ENCODE peak calls at places on chromosomes 6 and 20, in five cellular contexts. B is endothelial cell of umbilical vein, I is K562, A is hepatocyte, U is mammary epithelial cell. J is an unnamed sample.

GRCh38 chr6:134937426-134937825 is 12.5 kb downstream of the ALDH8A1 start:
- DNase-seq in B (no peak), I (no peak), A (no peak), U (no peak), J (no peak)

GRCh38 chr6:42025066-42025789 is 25.1 kb upstream of the TAF8 start:
- DNase-seq in B (no peak), I (peak; percentile 39), A (no peak), U (no peak), J (no peak)

GRCh38 chr6:143270026-143270425 is 180.5 kb downstream of the ADAT2 start:
- DNase-seq in B (no peak), I (no peak), A (no peak), U (no peak), J (peak; percentile 55)

GRCh38 chr6:57267586-57268293 is 45.6 kb upstream of the RAB23 start:
- DNase-seq in B (peak; percentile 86), I (peak; percentile 48), A (peak; percentile 84), U (peak; percentile 94), J (peak; percentile 99)

GRCh38 chr6:28565823-28566526 is 40.3 kb downstream of the GPX5 start:
- DNase-seq in B (no peak), I (peak; percentile 85), A (peak; percentile 26), U (no peak), J (no peak)

GRCh38 chr6:169224185-169224695 is 29.4 kb downstream of the THBS2 start:
- DNase-seq in B (no peak), I (peak; percentile 69), A (no peak), U (peak; percentile 89), J (peak; percentile 74)

GRCh38 chr6:37699138-37699766 is 1.6 kb upstream of the MDGA1 start:
- DNase-seq in B (no peak), I (no peak), A (no peak), U (no peak), J (no peak)

GRCh38 chr6:7108964-7109836 is 1.4 kb downstream of the RREB1 start:
- DNase-seq in B (peak; percentile 51), I (peak; percentile 69), A (peak; percentile 84), U (peak; percentile 58), J (peak; percentile 85)

GRCh38 chr6:13655700-13656099 is 40.6 kb downstream of the NOL7 start:
- DNase-seq in B (no peak), I (no peak), A (no peak), U (no peak), J (no peak)

GRCh38 chr6:154515808-154516207 is 5.3 kb upstream of the CNKSR3 start:
- DNase-seq in B (peak; percentile 85), I (no peak), A (no peak), U (no peak), J (no peak)

GRCh38 chr6:150251566-150252186 is 108.8 kb downstream of the PPP1R14C start:
- DNase-seq in B (no peak), I (no peak), A (no peak), U (no peak), J (no peak)

GRCh38 chr6:129859524-129859923 is 1.6 kb downstream of the TMEM244 start:
- DNase-seq in B (no peak), I (no peak), A (no peak), U (no peak), J (peak; percentile 76)

GRCh38 chr6:147869869-147870268 is 361.4 kb downstream of the SAMD5 start:
- DNase-seq in B (no peak), I (no peak), A (no peak), U (no peak), J (no peak)

GRCh38 chr6:71403422-71404134 is 115.0 kb downstream of the OGFRL1 start:
- DNase-seq in B (peak; percentile 55), I (no peak), A (no peak), U (no peak), J (no peak)

GRCh38 chr6:8556370-8557018 is 121.1 kb upstream of the SLC35B3 start:
- DNase-seq in B (no peak), I (no peak), A (peak; percentile 48), U (peak; percentile 86), J (peak; percentile 49)

GRCh38 chr6:36980876-36981619 is 4.9 kb downstream of the MTCH1 start:
- DNase-seq in B (no peak), I (no peak), A (no peak), U (no peak), J (no peak)

GRCh38 chr6:41637179-41638001 is 878 bp upstream of the MDFI start:
- DNase-seq in B (peak; percentile 36), I (no peak), A (peak; percentile 41), U (peak; percentile 46), J (no peak)

GRCh38 chr6:63509652-63510352 is 62.5 kb upstream of the LOC128125822 start:
- DNase-seq in B (no peak), I (no peak), A (peak; percentile 81), U (peak; percentile 47), J (peak; percentile 62)

GRCh38 chr6:71290611-71291010 is 2.0 kb downstream of the OGFRL1 start:
- DNase-seq in B (no peak), I (no peak), A (no peak), U (no peak), J (no peak)

GRCh38 chr6:33249732-33250625 is 21.7 kb downstream of the VPS52 start:
- DNase-seq in B (peak; percentile 52), I (no peak), A (no peak), U (peak; percentile 88), J (peak; percentile 72)

GRCh38 chr6:12577124-12577845 is 139.3 kb upstream of the PHACTR1 start:
- DNase-seq in B (no peak), I (no peak), A (peak; percentile 46), U (no peak), J (peak; percentile 9)

GRCh38 chr6:106037060-106037459 is 49.1 kb upstream of the PRDM1 start:
- DNase-seq in B (no peak), I (no peak), A (no peak), U (peak; percentile 64), J (peak; percentile 75)

GRCh38 chr6:38262041-38262440 is 377.7 kb downstream of the BTBD9 start:
- DNase-seq in B (peak; percentile 90), I (no peak), A (peak; percentile 67), U (peak; percentile 67), J (peak; percentile 96)

GRCh38 chr20:44914924-44915323 is 5.1 kb downstream of the PABPC1L start:
- DNase-seq in B (no peak), I (no peak), A (no peak), U (no peak), J (no peak)

GRCh38 chr6:168440520-168441433 is at the start of gene SMOC2:
- DNase-seq in B (no peak), I (no peak), A (peak; percentile 47), U (no peak), J (no peak)

GRCh38 chr6:46994933-46995332 is 47.2 kb downstream of the ADGRF1 start:
- DNase-seq in B (peak; percentile 24), I (no peak), A (no peak), U (no peak), J (no peak)

GRCh38 chr20:56826971-56827645 is 198.0 kb downstream of the TFAP2C start:
- DNase-seq in B (no peak), I (no peak), A (peak; percentile 52), U (peak; percentile 95), J (no peak)

GRCh38 chr6:87639373-87639772 is 49.4 kb downstream of the ORC3 start:
- DNase-seq in B (no peak), I (no peak), A (no peak), U (no peak), J (no peak)

GRCh38 chr20:48601798-48602197 is 226.0 kb downstream of the PREX1 start:
- DNase-seq in B (no peak), I (no peak), A (no peak), U (no peak), J (no peak)

GRCh38 chr6:53333439-53334408 is 15.0 kb downstream of the ELOVL5 start:
- DNase-seq in B (no peak), I (no peak), A (no peak), U (no peak), J (no peak)

GRCh38 chr6:34901930-34902329 is 12.9 kb downstream of the ANKS1A start:
- DNase-seq in B (no peak), I (no peak), A (no peak), U (no peak), J (peak; percentile 74)
- H3K4me1 ChIP-seq in B (no peaks in the 10 kb centered on the region), I (no peaks in the 10 kb centered on the region), A (peaks cover 3% of the 10 kb centered on the region), U (no peaks in the 10 kb centered on the region), J (no peaks in the 10 kb centered on the region)

DNA sequence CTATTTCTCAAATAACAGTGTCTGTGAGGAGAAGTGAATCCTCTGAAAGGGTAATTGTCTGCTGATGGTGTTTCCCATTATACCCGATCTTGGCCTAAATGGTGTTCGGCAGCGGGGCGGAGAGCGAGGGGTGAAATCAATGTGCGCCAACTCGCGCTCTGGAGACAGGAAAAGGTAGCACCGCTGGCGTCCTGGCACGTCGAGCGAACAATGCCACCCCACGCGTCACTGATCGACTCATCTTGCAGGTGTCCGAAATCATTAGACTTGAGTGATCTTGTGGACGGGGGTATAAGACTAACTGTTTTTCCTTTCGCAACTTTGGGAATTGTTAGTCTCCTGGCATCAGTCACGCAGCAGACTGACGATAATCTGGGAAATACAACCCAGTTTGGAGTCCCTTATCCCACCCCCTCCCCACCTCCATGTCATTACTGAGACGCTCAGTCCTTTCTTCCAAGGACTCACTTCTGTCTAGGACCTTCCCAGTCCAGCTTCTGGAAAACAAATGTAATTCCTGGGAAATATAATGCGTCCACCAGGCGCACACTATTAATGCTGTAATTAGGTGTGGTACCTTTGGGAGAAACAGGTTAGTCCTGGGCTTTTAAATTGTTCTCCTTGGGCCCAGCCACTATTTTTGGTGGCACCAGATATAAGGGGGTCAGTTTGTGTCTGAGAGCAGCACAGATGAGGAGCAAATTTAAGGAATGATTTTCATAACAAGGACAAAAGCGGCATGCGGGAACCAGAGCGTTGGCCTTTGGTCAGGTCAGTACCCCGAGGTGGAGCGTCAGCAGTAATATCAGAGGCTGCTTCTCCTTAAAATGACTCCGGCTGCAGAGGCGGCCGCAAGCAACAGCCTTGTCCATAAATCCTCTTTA is 2.3 kb downstream of the LINC00237 start:
- DNase-seq in B (no peak), I (no peak), A (no peak), U (no peak), J (no peak)
- TF ChIP-seq EZH2 in B (no peak), I (no peak), A (peak; percentile 59), U (peak; percentile 86), J (peak; percentile 82)

GRCh38 chr6:112013051-112013450 is 40.9 kb upstream of the CCN6 start:
- DNase-seq in B (no peak), I (no peak), A (no peak), U (no peak), J (peak; percentile 44)

GRCh38 chr6:112016335-112016734 is 37.6 kb upstream of the CCN6 start:
- DNase-seq in B (peak; percentile 45), I (no peak), A (no peak), U (peak; percentile 96), J (peak; percentile 31)

GRCh38 chr6:112015725-112016124 is 38.2 kb upstream of the CCN6 start:
- DNase-seq in B (no peak), I (no peak), A (no peak), U (peak; percentile 55), J (no peak)

GRCh38 chr6:112017169-112017568 is 36.7 kb upstream of the CCN6 start:
- DNase-seq in B (no peak), I (no peak), A (no peak), U (peak; percentile 9), J (no peak)

DNA sequence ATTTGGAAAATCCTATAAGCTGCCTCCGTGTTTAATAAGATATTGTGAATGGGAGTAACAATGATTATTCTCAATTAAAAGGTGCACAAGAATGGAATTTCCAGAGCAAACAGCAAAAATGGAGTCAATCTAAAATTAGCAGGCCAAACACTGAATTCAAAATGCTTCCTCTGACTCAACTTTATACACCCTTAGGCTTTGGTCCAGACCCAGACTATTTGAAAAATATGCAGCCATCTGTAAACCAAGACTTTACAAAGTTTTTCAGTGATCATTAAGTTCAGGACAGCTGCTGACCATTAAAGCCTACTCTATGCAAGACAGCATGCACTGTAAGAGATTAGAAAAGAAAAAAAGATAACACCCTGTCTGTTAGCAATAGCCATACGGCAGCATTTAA is 39.4 kb upstream of the CCN6 start:
- DNase-seq in B (peak; percentile 43), I (no peak), A (no peak), U (peak; percentile 39), J (peak; percentile 77)
- H3K4me1 ChIP-seq in B (peaks cover 16% of the 10 kb centered on the region), I (no peaks in the 10 kb centered on the region), A (peaks cover 12% of the 10 kb centered on the region), U (peaks cover 28% of the 10 kb centered on the region), J (peaks cover 4% of the 10 kb centered on the region)

GRCh38 chr6:73309784-73310502 is 44.1 kb downstream of the DPPA5 start:
- DNase-seq in B (peak; percentile 68), I (peak; percentile 85), A (peak; percentile 77), U (peak; percentile 63), J (peak; percentile 71)
- TF ChIP-seq EZH2 in B (no peak), I (no peak), A (no peak), U (no peak), J (no peak)